ENCODE peak calls at places on chromosome 13, in five cellular contexts. J, U, P, A and O are unnamed samples.

GRCh38 chr13:95553614-95554385 is 1.3 kb downstream of the CLDN10 start:
- DNase-seq in J (no peak), U (no peak), P (no peak), A (no peak), O (no peak)

GRCh38 chr13:106100261-106100919 is 435.1 kb downstream of the EFNB2 start:
- DNase-seq in J (no peak), U (no peak), P (no peak), A (peak; percentile 93), O (no peak)

GRCh38 chr13:28819046-28819747 is 942 bp upstream of the MTUS2 start:
- DNase-seq in J (no peak), U (no peak), P (no peak), A (no peak), O (no peak)

GRCh38 chr13:113853518-113854237 is 10.2 kb downstream of the GAS6 start:
- DNase-seq in J (no peak), U (no peak), P (peak; percentile 26), A (no peak), O (no peak)

GRCh38 chr13:47092202-47092601 is 195.3 kb upstream of the HTR2A start:
- DNase-seq in J (no peak), U (no peak), P (no peak), A (no peak), O (no peak)

GRCh38 chr13:109871018-109871370 is 84.6 kb upstream of the IRS2 start:
- DNase-seq in J (peak; percentile 61), U (no peak), P (no peak), A (no peak), O (no peak)

GRCh38 chr13:19967619-19968018 is 9.1 kb downstream of the ZMYM2 start:
- DNase-seq in J (no peak), U (no peak), P (no peak), A (no peak), O (no peak)

GRCh38 chr13:48333976-48334375 is 30.4 kb downstream of the RB1 start:
- DNase-seq in J (no peak), U (no peak), P (no peak), A (no peak), O (no peak)

GRCh38 chr13:109779074-109779473 is 7.3 kb downstream of the IRS2 start:
- DNase-seq in J (no peak), U (peak; percentile 60), P (peak; percentile 40), A (no peak), O (no peak)

GRCh38 chr13:77136902-77137420 is 110.0 kb upstream of the FBXL3 start:
- DNase-seq in J (no peak), U (no peak), P (no peak), A (no peak), O (no peak)

GRCh38 chr13:50226515-50227147 is 211.4 kb downstream of the KCNRG start:
- DNase-seq in J (no peak), U (no peak), P (no peak), A (no peak), O (no peak)

GRCh38 chr13:67048793-67049150 is 181.4 kb downstream of the PCDH9 start:
- DNase-seq in J (no peak), U (no peak), P (no peak), A (no peak), O (no peak)

GRCh38 chr13:57624565-57625435 is 6.7 kb upstream of the PCDH17 start:
- DNase-seq in J (peak; percentile 55), U (no peak), P (no peak), A (no peak), O (no peak)

GRCh38 chr13:68509734-68510621 is 1279.8 kb upstream of the PCDH9 start:
- DNase-seq in J (no peak), U (no peak), P (no peak), A (no peak), O (no peak)

GRCh38 chr13:79196366-79196765 is 209.7 kb downstream of the RBM26 start:
- DNase-seq in J (no peak), U (no peak), P (no peak), A (no peak), O (no peak)

GRCh38 chr13:44326961-44327360 is 46.7 kb upstream of the SERP2 start:
- DNase-seq in J (no peak), U (no peak), P (no peak), A (no peak), O (no peak)

GRCh38 chr13:34176636-34177035 is 358.7 kb downstream of the RFC3 start:
- DNase-seq in J (no peak), U (no peak), P (no peak), A (no peak), O (no peak)

GRCh38 chr13:105974380-105974779 is 561.1 kb downstream of the EFNB2 start:
- DNase-seq in J (no peak), U (no peak), P (no peak), A (no peak), O (no peak)

GRCh38 chr13:106210327-106210726 is 325.1 kb downstream of the EFNB2 start:
- DNase-seq in J (no peak), U (no peak), P (no peak), A (no peak), O (no peak)

GRCh38 chr13:47175172-47175806 is 278.4 kb upstream of the HTR2A start:
- DNase-seq in J (peak; percentile 93), U (no peak), P (no peak), A (no peak), O (no peak)

GRCh38 chr13:31204592-31204991 is 4.8 kb downstream of the B3GLCT start:
- DNase-seq in J (peak; percentile 83), U (no peak), P (no peak), A (no peak), O (no peak)

GRCh38 chr13:28022848-28023518 is 34.5 kb upstream of the URAD start:
- DNase-seq in J (no peak), U (no peak), P (no peak), A (no peak), O (no peak)

GRCh38 chr13:29454931-29455481 is 140.5 kb downstream of the SLC7A1 start:
- DNase-seq in J (peak; percentile 66), U (no peak), P (no peak), A (no peak), O (no peak)

GRCh38 chr13:64579331-64579730 is 2650.8 kb downstream of the PCDH9 start:
- DNase-seq in J (no peak), U (no peak), P (no peak), A (no peak), O (no peak)

GRCh38 chr13:59447846-59448620 is 715.7 kb downstream of the DIAPH3 start:
- DNase-seq in J (peak; percentile 71), U (no peak), P (no peak), A (no peak), O (no peak)

GRCh38 chr13:46552302-46552680 is 679 bp upstream of the LRCH1 start:
- DNase-seq in J (no peak), U (no peak), P (no peak), A (no peak), O (no peak)